ENCODE peak calls at places on chromosomes 12 and 14, in ten cellular contexts. One of them, this sample, is unnamed.

GRCh38 chr12:29155079-29155478 is 6.0 kb downstream of the FAR2 start:
- DNase-seq in lung: no peak
- DNase-seq in neural crest cell: no peak
- DNase-seq in M059J: peak
- DNase-seq in posterior cingulate gyrus: no peak
- DNase-seq in H9: no peak
- DNase-seq in non-pigmented ciliary epithelial cell: no peak
- DNase-seq in activated CD4-positive, alpha-beta T cell treated with anti-CD3 and anti-CD28 coated beads for 48 hours: no peak
- DNase-seq in GM13976: no peak
- DNase-seq in PC-9: no peak
- DNase-seq in this sample: no peak

GRCh38 chr12:105330938-105331804 is 680 bp downstream of the C12orf75 start:
- DNase-seq in posterior cingulate gyrus: peak
- DNase-seq in activated CD4-positive, alpha-beta T cell treated with anti-CD3 and anti-CD28 coated beads for 48 hours: peak
- DNase-seq in M059J: peak
- DNase-seq in neural crest cell: peak
- DNase-seq in lung: no peak
- DNase-seq in non-pigmented ciliary epithelial cell: no peak
- DNase-seq in H9: no peak
- DNase-seq in PC-9: no peak
- DNase-seq in GM13976: peak
- DNase-seq in this sample: no peak

GRCh38 chr12:750356-751191 is 1.8 kb upstream of the WNK1 start:
- DNase-seq in activated CD4-positive, alpha-beta T cell treated with anti-CD3 and anti-CD28 coated beads for 48 hours: no peak
- DNase-seq in lung: no peak
- DNase-seq in posterior cingulate gyrus: no peak
- DNase-seq in non-pigmented ciliary epithelial cell: no peak
- DNase-seq in PC-9: no peak
- DNase-seq in GM13976: no peak
- DNase-seq in M059J: no peak
- DNase-seq in H9: no peak
- DNase-seq in neural crest cell: no peak
- DNase-seq in this sample: no peak

GRCh38 chr14:86673523-86673969 is 1143.6 kb downstream of the FLRT2 start:
- DNase-seq in GM13976: no peak
- DNase-seq in M059J: no peak
- DNase-seq in PC-9: no peak
- DNase-seq in H9: no peak
- DNase-seq in neural crest cell: no peak
- DNase-seq in lung: peak
- DNase-seq in activated CD4-positive, alpha-beta T cell treated with anti-CD3 and anti-CD28 coated beads for 48 hours: no peak
- DNase-seq in non-pigmented ciliary epithelial cell: no peak
- DNase-seq in posterior cingulate gyrus: no peak
- DNase-seq in this sample: no peak

GRCh38 chr14:64632056-64632455 is 72.2 kb upstream of the PLEKHG3 start:
- DNase-seq in non-pigmented ciliary epithelial cell: no peak
- DNase-seq in neural crest cell: no peak
- DNase-seq in H9: no peak
- DNase-seq in lung: no peak
- DNase-seq in PC-9: no peak
- DNase-seq in M059J: peak
- DNase-seq in posterior cingulate gyrus: no peak
- DNase-seq in GM13976: no peak
- DNase-seq in activated CD4-positive, alpha-beta T cell treated with anti-CD3 and anti-CD28 coated beads for 48 hours: no peak
- DNase-seq in this sample: no peak

GRCh38 chr14:89121961-89122675 is 294.9 kb downstream of the FOXN3 start:
- DNase-seq in GM13976: no peak
- DNase-seq in M059J: no peak
- DNase-seq in posterior cingulate gyrus: no peak
- DNase-seq in activated CD4-positive, alpha-beta T cell treated with anti-CD3 and anti-CD28 coated beads for 48 hours: no peak
- DNase-seq in H9: peak
- DNase-seq in neural crest cell: peak
- DNase-seq in lung: no peak
- DNase-seq in PC-9: no peak
- DNase-seq in non-pigmented ciliary epithelial cell: no peak
- DNase-seq in this sample: no peak

GRCh38 chr12:108573310-108573709 is 10.9 kb downstream of the ISCU start:
- DNase-seq in lung: no peak
- DNase-seq in M059J: no peak
- DNase-seq in H9: no peak
- DNase-seq in PC-9: no peak
- DNase-seq in neural crest cell: no peak
- DNase-seq in non-pigmented ciliary epithelial cell: no peak
- DNase-seq in GM13976: no peak
- DNase-seq in posterior cingulate gyrus: no peak
- DNase-seq in activated CD4-positive, alpha-beta T cell treated with anti-CD3 and anti-CD28 coated beads for 48 hours: peak
- DNase-seq in this sample: no peak

GRCh38 chr14:87934185-87934584 is 58.8 kb downstream of the GALC start:
- DNase-seq in M059J: no peak
- DNase-seq in neural crest cell: no peak
- DNase-seq in activated CD4-positive, alpha-beta T cell treated with anti-CD3 and anti-CD28 coated beads for 48 hours: no peak
- DNase-seq in non-pigmented ciliary epithelial cell: no peak
- DNase-seq in PC-9: no peak
- DNase-seq in GM13976: no peak
- DNase-seq in lung: no peak
- DNase-seq in posterior cingulate gyrus: no peak
- DNase-seq in H9: no peak
- DNase-seq in this sample: no peak

GRCh38 chr12:104736307-104736706 is 221.8 kb downstream of the SLC41A2 start:
- DNase-seq in H9: no peak
- DNase-seq in posterior cingulate gyrus: no peak
- DNase-seq in neural crest cell: no peak
- DNase-seq in non-pigmented ciliary epithelial cell: peak
- DNase-seq in M059J: peak
- DNase-seq in PC-9: no peak
- DNase-seq in GM13976: no peak
- DNase-seq in activated CD4-positive, alpha-beta T cell treated with anti-CD3 and anti-CD28 coated beads for 48 hours: no peak
- DNase-seq in lung: no peak
- DNase-seq in this sample: no peak

GRCh38 chr12:43869184-43869583 is 33.3 kb downstream of the TMEM117 start:
- DNase-seq in neural crest cell: no peak
- DNase-seq in posterior cingulate gyrus: no peak
- DNase-seq in lung: no peak
- DNase-seq in activated CD4-positive, alpha-beta T cell treated with anti-CD3 and anti-CD28 coated beads for 48 hours: no peak
- DNase-seq in M059J: no peak
- DNase-seq in non-pigmented ciliary epithelial cell: no peak
- DNase-seq in H9: no peak
- DNase-seq in GM13976: no peak
- DNase-seq in PC-9: no peak
- DNase-seq in this sample: no peak

GRCh38 chr12:109709401-109710278 is 4.0 kb upstream of the FAM222A start:
- DNase-seq in activated CD4-positive, alpha-beta T cell treated with anti-CD3 and anti-CD28 coated beads for 48 hours: no peak
- DNase-seq in non-pigmented ciliary epithelial cell: no peak
- DNase-seq in PC-9: no peak
- DNase-seq in lung: no peak
- DNase-seq in neural crest cell: no peak
- DNase-seq in H9: no peak
- DNase-seq in M059J: no peak
- DNase-seq in GM13976: no peak
- DNase-seq in posterior cingulate gyrus: peak
- DNase-seq in this sample: no peak

This sample was measured in thoracic aorta.